ENCODE peak calls at places on chromosomes 3 and 15, in eight cellular contexts. H is A549, M is uterus, Y is IMR-90, A is H1, X is adrenal gland, U is ovary, N is tibial nerve. O is an unnamed sample.

GRCh38 chr3:104646196-104646595 is 720.5 kb upstream of the ALCAM start:
- DNase-seq in H (no peak), Y (no peak), A (no peak), X (no peak), U (no peak), M (no peak), N (no peak), O (no peak)

GRCh38 chr3:113615976-113616375 is 80.5 kb downstream of the USF3 start:
- DNase-seq in X (no peak), A (no peak), U (no peak), N (no peak), Y (no peak), H (no peak), M (no peak), O (no peak)

GRCh38 chr3:46629571-46630517 is 17.5 kb downstream of the FAM240A start:
- DNase-seq in A (peak), H (peak), M (peak), X (peak), N (peak), U (peak), Y (peak), O (peak)

GRCh38 chr3:127800508-127800907 is 21.8 kb downstream of the MGLL start:
- DNase-seq in N (no peak), X (no peak), M (no peak), U (no peak), A (no peak), Y (peak), H (no peak), O (no peak)

GRCh38 chr15:59561547-59561946 is 50.0 kb upstream of the GCNT3 start:
- DNase-seq in X (no peak), A (no peak), M (no peak), N (no peak), H (no peak), U (no peak), Y (no peak), O (no peak)

GRCh38 chr3:113148307-113148703 is 63.1 kb upstream of the BOC start:
- DNase-seq in M (peak), H (no peak), U (peak), Y (no peak), N (no peak), X (no peak), A (no peak), O (no peak)

GRCh38 chr3:173932624-173933023 is 535.1 kb downstream of the NLGN1 start:
- DNase-seq in X (no peak), U (no peak), Y (peak), N (no peak), H (no peak), M (no peak), A (no peak), O (peak)

GRCh38 chr15:58980351-58980939 is 7.0 kb upstream of the RNF111 start:
- DNase-seq in M (no peak), U (no peak), X (no peak), Y (peak), N (no peak), A (no peak), H (peak), O (no peak)

GRCh38 chr3:157122116-157122515 is 37.8 kb downstream of the CCNL1 start:
- DNase-seq in N (no peak), A (no peak), X (no peak), M (peak), U (no peak), Y (peak), H (peak), O (no peak)

GRCh38 chr15:25849431-25849921 is 13.7 kb downstream of the ATP10A start:
- DNase-seq in U (no peak), N (no peak), H (no peak), Y (peak), A (no peak), X (no peak), M (no peak), O (no peak)

GRCh38 chr3:58691997-58692396 is 25.4 kb upstream of the FAM3D start:
- DNase-seq in A (no peak), N (no peak), U (no peak), Y (peak), H (no peak), M (no peak), X (no peak), O (no peak)

GRCh38 chr3:185549111-185549510 is 3.3 kb downstream of the LIPH start:
- DNase-seq in U (no peak), M (peak), A (no peak), Y (peak), X (peak), H (peak), N (no peak), O (peak)

GRCh38 chr3:190229632-190230424 is 92.4 kb downstream of the CLDN1 start:
- DNase-seq in N (no peak), M (no peak), Y (peak), U (no peak), H (peak), X (peak), A (no peak), O (no peak)

GRCh38 chr3:128068156-128068620 is 16.0 kb downstream of the SEC61A1 start:
- DNase-seq in N (no peak), X (no peak), A (peak), Y (peak), H (peak), U (no peak), M (no peak), O (no peak)

GRCh38 chr15:68347392-68347791 is 69.8 kb downstream of the FEM1B start:
- DNase-seq in M (no peak), Y (peak), N (no peak), U (no peak), A (no peak), X (no peak), H (no peak), O (no peak)

GRCh38 chr3:160038862-160039562 is 50.4 kb downstream of the IL12A start:
- DNase-seq in M (no peak), X (peak), A (peak), U (no peak), N (no peak), H (no peak), Y (no peak), O (no peak)

GRCh38 chr15:59177445-59177728 is 29.3 kb upstream of the LDHAL6B start:
- DNase-seq in X (no peak), A (no peak), N (no peak), U (no peak), Y (no peak), H (no peak), M (no peak), O (no peak)

GRCh38 chr3:100274361-100274760 is 13.6 kb downstream of the TBC1D23 start:
- DNase-seq in Y (no peak), M (no peak), X (no peak), H (no peak), U (no peak), N (no peak), A (no peak), O (no peak)

GRCh38 chr3:94643400-94643799 is 580.5 kb downstream of the NSUN3 start:
- DNase-seq in U (no peak), Y (no peak), N (no peak), H (no peak), M (no peak), X (no peak), A (no peak), O (no peak)

GRCh38 chr3:66948853-66949252 is 49.3 kb upstream of the KBTBD8 start:
- DNase-seq in X (no peak), A (no peak), H (no peak), N (no peak), U (no peak), M (no peak), Y (no peak), O (no peak)

GRCh38 chr3:70614111-70614510 is 301.7 kb upstream of the MDFIC2 start:
- DNase-seq in Y (no peak), N (no peak), U (no peak), A (no peak), X (no peak), M (no peak), H (no peak), O (no peak)

GRCh38 chr15:47003568-47003967 is 713.7 kb upstream of the SEMA6D start:
- DNase-seq in N (no peak), A (no peak), M (no peak), U (no peak), Y (no peak), X (no peak), H (no peak), O (no peak)

GRCh38 chr3:179760944-179761343 is 108.1 kb downstream of the USP13 start:
- DNase-seq in N (no peak), U (no peak), Y (peak), M (no peak), X (peak), H (peak), A (peak), O (peak)

GRCh38 chr3:154875142-154875541 is 205.0 kb upstream of the MME start:
- DNase-seq in A (no peak), H (no peak), M (no peak), Y (no peak), X (no peak), U (no peak), N (no peak), O (no peak)

GRCh38 chr15:54082836-54083492 is 104.7 kb downstream of the UNC13C start:
- DNase-seq in N (no peak), X (no peak), Y (peak), H (no peak), A (peak), M (no peak), U (no peak), O (no peak)

GRCh38 chr3:99330281-99330680 is 308.1 kb upstream of the COL8A1 start:
- DNase-seq in X (no peak), H (no peak), U (no peak), A (no peak), Y (peak), N (no peak), M (no peak), O (no peak)

GRCh38 chr15:75203908-75204263 is 2.2 kb downstream of the C15orf39 start:
- DNase-seq in M (no peak), N (no peak), U (no peak), H (no peak), X (no peak), A (no peak), Y (no peak), O (no peak)

GRCh38 chr15:75200765-75201608 is 695 bp upstream of the C15orf39 start:
- DNase-seq in A (peak), X (no peak), U (peak), M (peak), N (no peak), H (no peak), Y (no peak), O (no peak)

GRCh38 chr15:75201609-75202250 is at the start of gene C15orf39:
- DNase-seq in A (peak), X (peak), N (peak), H (peak), Y (peak), U (peak), M (peak), O (peak)

GRCh38 chr15:75203017-75203907 is 1.6 kb downstream of the C15orf39 start:
- DNase-seq in X (no peak), M (peak), Y (peak), U (peak), A (peak), N (no peak), H (peak), O (no peak)

GRCh38 chr15:75202251-75203016 is 752 bp downstream of the C15orf39 start:
- DNase-seq in M (peak), A (no peak), U (peak), X (peak), H (peak), N (peak), Y (peak), O (peak)
- TF ChIP-seq POLR2A in M (peak), A (no peak), U (peak), X (no peak), H (no peak), N (no peak), Y (peak), O (no peak)

GRCh38 chr3:24394754-24395153 is 99.9 kb downstream of the THRB start:
- DNase-seq in M (no peak), N (no peak), H (no peak), Y (no peak), U (no peak), A (no peak), X (no peak), O (no peak)
- TF ChIP-seq POLR2A in M (no peak), N (no peak), H (no peak), Y (no peak), U (no peak), A (no peak), X (no peak), O (no peak)

DNA sequence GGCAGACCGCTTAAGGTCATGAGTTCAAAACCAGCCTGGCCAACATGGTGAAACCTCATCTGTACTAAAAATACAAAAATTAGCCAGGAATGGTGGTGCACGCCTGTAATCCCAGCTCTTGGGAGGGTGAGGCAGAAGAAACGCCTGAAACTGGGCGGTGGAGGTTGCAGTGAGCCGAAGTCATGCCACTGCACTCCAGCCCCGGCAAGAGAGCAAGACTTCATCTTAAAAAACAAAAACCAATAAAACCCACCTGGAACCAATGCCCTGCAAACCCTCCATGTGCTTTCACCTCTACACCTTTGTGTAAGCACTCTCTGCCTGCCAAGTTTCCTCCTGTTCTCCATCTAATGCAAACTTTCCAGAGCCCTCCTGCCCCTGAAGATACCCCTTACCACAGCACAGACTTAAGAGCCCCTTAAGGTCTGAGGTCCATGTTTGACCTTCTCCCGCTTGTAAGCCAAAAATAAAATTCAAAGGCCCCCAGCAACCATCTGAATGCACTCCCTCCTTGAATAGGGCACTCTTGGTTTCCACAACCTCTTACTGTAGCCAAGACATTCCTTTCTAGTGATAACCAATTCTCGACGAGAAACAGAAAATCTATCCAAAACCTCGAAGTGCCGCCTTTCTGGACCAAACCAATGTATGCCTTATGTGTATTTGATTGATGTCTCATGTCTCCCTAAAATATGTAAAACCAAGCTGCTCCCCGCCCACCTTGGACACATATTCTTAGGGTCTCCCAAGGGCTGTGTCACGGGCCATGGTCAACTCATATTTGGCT is 3.0 kb downstream of the RPL32 start:
- DNase-seq in U (no peak), N (no peak), M (no peak), Y (peak), H (no peak), A (no peak), X (no peak), O (no peak)
- TF ChIP-seq POLR2A in U (no peak), N (no peak), M (no peak), Y (no peak), H (no peak), A (peak), X (no peak), O (no peak)

DNA sequence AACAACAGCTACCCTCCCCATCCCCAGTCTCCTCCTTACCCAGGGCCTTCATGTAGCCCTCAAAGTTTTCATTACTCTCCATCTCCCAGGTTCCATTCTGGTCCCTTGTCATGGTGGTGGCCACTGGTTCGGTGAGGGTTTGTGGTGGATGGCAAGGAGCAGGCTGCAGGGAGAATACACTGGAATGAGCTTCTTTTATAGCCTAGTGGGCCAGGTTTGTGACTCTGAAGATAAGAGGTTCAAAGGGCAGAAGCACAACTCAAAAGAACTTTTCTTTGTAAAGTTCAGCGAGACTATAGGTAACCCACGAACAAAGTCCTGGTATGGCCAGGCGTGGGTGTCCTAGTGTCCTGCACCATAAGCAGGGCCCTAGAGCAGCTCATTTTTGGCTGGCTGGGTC is at the start of gene RBP2:
- DNase-seq in H (no peak), N (no peak), M (no peak), Y (no peak), U (no peak), X (no peak), A (no peak), O (no peak)
- TF ChIP-seq POLR2A in H (no peak), N (no peak), M (no peak), Y (no peak), U (no peak), X (no peak), A (no peak), O (no peak)

DNA sequence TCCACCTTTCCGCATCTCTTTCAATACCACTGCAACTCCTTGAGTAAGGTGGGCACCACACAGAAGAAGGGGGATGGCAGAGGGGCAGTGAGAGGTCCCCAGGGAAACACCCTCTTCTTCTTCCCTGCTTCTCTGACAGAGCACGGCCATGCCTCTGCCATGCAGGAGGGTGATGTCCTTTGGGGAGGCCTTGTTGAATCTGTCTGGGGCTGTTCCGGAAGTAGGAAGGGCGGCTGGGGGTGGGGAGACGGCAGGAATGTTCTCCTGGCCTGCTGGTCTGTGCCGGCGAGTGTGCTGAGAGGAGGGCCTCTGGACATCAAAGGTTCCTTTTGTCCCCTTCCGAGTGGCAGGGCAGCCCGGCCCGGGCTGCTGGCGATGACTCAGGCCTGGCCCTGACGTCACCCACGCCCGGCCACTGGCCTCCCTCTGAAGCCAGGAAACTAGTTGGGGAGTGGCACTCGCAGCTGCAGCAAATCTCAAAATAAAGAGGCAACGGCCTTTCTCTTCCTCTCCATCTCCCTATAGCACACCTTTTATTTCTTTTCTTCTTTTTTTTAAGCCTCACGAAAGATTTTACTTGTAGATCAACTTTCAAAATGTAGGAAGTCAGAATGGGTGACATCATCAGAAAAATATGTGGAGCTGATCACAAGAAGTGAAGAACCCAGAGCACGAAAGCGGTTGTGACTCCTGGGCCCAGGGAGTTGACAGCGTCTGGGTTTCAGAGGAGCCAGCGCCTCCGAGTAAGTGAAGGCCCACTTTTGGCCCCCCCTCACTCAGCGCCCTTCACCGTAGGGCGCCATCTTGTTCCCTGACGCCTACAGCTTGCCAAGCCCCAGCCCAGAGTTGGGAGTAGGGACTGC is at the start of gene ZBTB38:
- DNase-seq in N (peak), H (peak), Y (peak), M (peak), X (peak), U (peak), A (peak), O (peak)
- TF ChIP-seq POLR2A in N (peak), H (peak), Y (peak), M (peak), X (peak), U (peak), A (no peak), O (peak)

GRCh38 chr3:196609343-196609775 is 30.1 kb upstream of the NRROS start:
- DNase-seq in A (peak), Y (peak), H (peak), N (peak), M (peak), U (peak), X (peak), O (peak)

GRCh38 chr3:196604548-196604947 is 34.9 kb upstream of the NRROS start:
- DNase-seq in X (no peak), A (peak), N (no peak), H (no peak), Y (no peak), U (no peak), M (no peak), O (no peak)

GRCh38 chr3:196611761-196612483 is 27.6 kb upstream of the NRROS start:
- DNase-seq in M (no peak), U (no peak), X (no peak), N (no peak), A (no peak), Y (no peak), H (no peak), O (no peak)

GRCh38 chr3:196608693-196609092 is 30.8 kb upstream of the NRROS start:
- DNase-seq in A (no peak), N (no peak), Y (no peak), H (no peak), U (no peak), M (no peak), X (no peak), O (no peak)

DNA sequence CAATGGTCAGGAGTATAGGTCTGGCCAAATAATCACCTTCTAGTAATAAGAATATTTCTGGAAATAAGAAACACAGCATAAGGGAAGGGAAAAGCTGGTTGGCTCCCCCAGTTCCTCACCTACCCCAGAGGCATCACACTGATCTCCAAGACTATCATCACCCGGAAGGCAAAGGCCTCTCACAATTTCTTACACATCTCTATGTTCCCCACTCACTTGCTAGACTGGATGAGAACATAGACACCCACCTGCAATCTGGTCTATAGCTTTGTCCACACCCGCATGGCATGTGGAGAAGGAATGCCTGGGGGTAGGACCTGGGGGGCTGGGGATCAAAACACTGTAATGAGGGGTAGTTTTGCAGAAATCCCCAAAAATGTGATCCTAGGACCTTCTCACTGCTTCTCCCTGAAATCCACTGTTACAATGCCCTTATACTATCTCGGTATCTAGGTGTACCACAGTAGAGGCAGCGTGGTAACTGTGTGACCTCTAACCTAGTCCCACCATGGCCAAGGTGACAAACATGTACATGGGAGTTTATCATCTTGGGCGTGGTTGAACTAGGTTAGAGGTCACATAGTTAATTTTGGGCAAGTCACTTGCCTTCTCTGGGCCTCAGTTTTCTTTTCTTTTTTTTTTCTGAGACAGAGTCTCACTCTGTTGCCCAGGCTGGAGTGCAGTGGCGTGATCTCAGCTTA is 29.5 kb upstream of the NRROS start:
- DNase-seq in N (no peak), X (no peak), Y (no peak), M (no peak), U (no peak), A (no peak), H (no peak), O (no peak)
- TF ChIP-seq POLR2A in N (no peak), X (no peak), Y (no peak), M (no peak), U (no peak), A (no peak), H (no peak), O (no peak)

DNA sequence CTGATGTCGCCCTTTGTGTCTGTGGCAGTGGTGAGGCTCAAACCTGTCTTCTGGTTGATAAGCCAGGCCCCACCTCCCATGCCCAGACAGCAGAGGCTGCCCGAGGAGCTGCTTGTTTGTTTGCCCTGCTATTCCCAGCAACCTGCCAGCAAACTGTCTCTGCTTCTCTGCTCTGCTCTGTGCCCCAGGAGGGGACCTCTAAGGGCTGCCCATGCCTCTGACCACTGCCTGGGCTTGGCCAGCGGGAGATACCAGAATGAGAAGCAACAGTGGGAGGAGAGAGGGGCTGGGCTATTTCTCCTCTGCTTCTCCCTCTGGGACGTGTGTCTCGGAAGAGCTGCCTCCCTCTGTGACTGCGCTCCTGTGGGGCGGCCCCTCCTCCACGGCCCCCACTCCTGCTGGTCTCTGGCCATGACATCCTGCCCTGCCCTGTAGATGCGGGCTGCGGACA is 213.0 kb downstream of the RPLP1 start:
- DNase-seq in Y (no peak), X (no peak), H (no peak), N (no peak), M (no peak), U (peak), A (no peak), O (no peak)
- TF ChIP-seq POLR2A in Y (no peak), X (no peak), H (no peak), N (no peak), M (no peak), U (no peak), A (no peak), O (no peak)